ENCODE peak calls at places on chromosomes 5 and 9, in six cellular contexts. Z is nephron progenitor cell; B is stimulated activated CD4-positive, alpha-beta T cell treated with anti-CD3 and anti-CD28 coated beads, Interleukin-15, amount 100 ng/mL, for 24 hours; I is GM19239; Y is ACHN; G is colonic mucosa. D is an unnamed sample.
A peak's percentile ranks its signal among the peaks of the same experiment; 100 is the strongest.

GRCh38 chr5:111930905-111931461 is 174.0 kb upstream of the NREP start:
- DNase-seq in Z (no peak), B (no peak), I (no peak), Y (no peak), G (no peak), D (no peak)

GRCh38 chr5:39947657-39948056 is 522.9 kb upstream of the DAB2 start:
- DNase-seq in Z (no peak), B (no peak), I (no peak), Y (no peak), G (no peak), D (no peak)

GRCh38 chr9:90546200-90546599 is 96.4 kb downstream of the DIRAS2 start:
- DNase-seq in Z (no peak), B (no peak), I (no peak), Y (peak; percentile 94), G (no peak), D (peak; percentile 25)

GRCh38 chr5:107519900-107520354 is 150.8 kb downstream of the EFNA5 start:
- DNase-seq in Z (no peak), B (no peak), I (no peak), Y (no peak), G (no peak), D (no peak)

GRCh38 chr5:6311568-6312501 is 66.5 kb downstream of the MED10 start:
- DNase-seq in Z (no peak), B (no peak), I (no peak), Y (no peak), G (no peak), D (no peak)

GRCh38 chr5:141716009-141716408 is 34.0 kb upstream of the ARAP3 start:
- DNase-seq in Z (no peak), B (no peak), I (no peak), Y (no peak), G (no peak), D (no peak)

GRCh38 chr9:71384343-71384742 is 262.9 kb upstream of the TRPM3 start:
- DNase-seq in Z (no peak), B (no peak), I (no peak), Y (no peak), G (no peak), D (no peak)

GRCh38 chr5:17217421-17218352 is at the start of gene BASP1:
- DNase-seq in Z (peak; percentile 89), B (peak; percentile 56), I (peak; percentile 50), Y (peak; percentile 68), G (peak; percentile 65), D (peak; percentile 56)

GRCh38 chr5:77924081-77924480 is 147.9 kb upstream of the TBCA start:
- DNase-seq in Z (no peak), B (no peak), I (no peak), Y (no peak), G (no peak), D (no peak)

GRCh38 chr9:121786998-121787422 is 135.6 kb downstream of the DAB2IP start:
- DNase-seq in Z (no peak), B (no peak), I (no peak), Y (no peak), G (no peak), D (no peak)

GRCh38 chr5:1799110-1799601 is 481 bp downstream of the MRPL36 start:
- DNase-seq in Z (peak; percentile 52), B (peak; percentile 59), I (peak; percentile 22), Y (peak; percentile 12), G (peak; percentile 36), D (peak; percentile 25)

GRCh38 chr5:73748510-73749410 is 122.8 kb downstream of the ARHGEF28 start:
- DNase-seq in Z (no peak), B (no peak), I (no peak), Y (no peak), G (no peak), D (no peak)

GRCh38 chr9:77839459-77840140 is 191.5 kb upstream of the GNA14 start:
- DNase-seq in Z (no peak), B (no peak), I (no peak), Y (peak; percentile 69), G (no peak), D (no peak)

GRCh38 chr9:116151966-116152381 is 1.6 kb upstream of the PAPPA start:
- DNase-seq in Z (no peak), B (no peak), I (no peak), Y (peak; percentile 46), G (no peak), D (no peak)

GRCh38 chr5:53095931-53096525 is 13.5 kb downstream of the MOCS2 start:
- DNase-seq in Z (peak; percentile 66), B (peak; percentile 76), I (peak; percentile 8), Y (peak; percentile 55), G (peak; percentile 74), D (peak; percentile 50)

GRCh38 chr9:136712690-136713554 is 550 bp downstream of the DIPK1B start:
- DNase-seq in Z (peak; percentile 64), B (no peak), I (no peak), Y (no peak), G (no peak), D (no peak)

GRCh38 chr5:54285573-54286124 is 24.7 kb downstream of the ARL15 start:
- DNase-seq in Z (no peak), B (no peak), I (no peak), Y (no peak), G (no peak), D (peak; percentile 29)

GRCh38 chr5:169702726-169703481 is 65.8 kb downstream of the DOCK2 start:
- DNase-seq in Z (no peak), B (no peak), I (no peak), Y (no peak), G (no peak), D (no peak)

GRCh38 chr5:52987711-52988329 is 1.3 kb upstream of the ITGA2 start:
- DNase-seq in Z (no peak), B (peak; percentile 23), I (no peak), Y (peak; percentile 13), G (no peak), D (no peak)

GRCh38 chr9:136429683-136430590 is 9.7 kb downstream of the INPP5E start:
- DNase-seq in Z (no peak), B (no peak), I (no peak), Y (no peak), G (no peak), D (no peak)

GRCh38 chr9:95512751-95513120 is 4.0 kb downstream of the PTCH1 start:
- DNase-seq in Z (no peak), B (no peak), I (no peak), Y (no peak), G (no peak), D (no peak)

GRCh38 chr9:72646061-72646460 is 124.7 kb downstream of the TMC1 start:
- DNase-seq in Z (no peak), B (no peak), I (no peak), Y (no peak), G (no peak), D (no peak)

GRCh38 chr9:126611188-126611587 is 2.5 kb upstream of the LMX1B start:
- DNase-seq in Z (peak; percentile 42), B (no peak), I (no peak), Y (no peak), G (no peak), D (no peak)

GRCh38 chr5:15731686-15732085 is 231.7 kb downstream of the FBXL7 start:
- DNase-seq in Z (no peak), B (no peak), I (no peak), Y (no peak), G (no peak), D (no peak)

GRCh38 chr9:127545196-127546124 is 66.6 kb upstream of the STXBP1 start:
- DNase-seq in Z (no peak), B (no peak), I (peak; percentile 81), Y (peak; percentile 92), G (peak; percentile 87), D (no peak)

GRCh38 chr5:9468070-9468388 is 77.8 kb downstream of the SEMA5A start:
- DNase-seq in Z (no peak), B (no peak), I (no peak), Y (peak; percentile 29), G (peak; percentile 20), D (no peak)

GRCh38 chr5:443239-444151 is 519 bp downstream of the EXOC3 start:
- DNase-seq in Z (no peak), B (peak; percentile 46), I (peak; percentile 46), Y (no peak), G (peak; percentile 34), D (peak; percentile 49)

D was measured in HEK293T.